ENCODE peak calls at places on chromosomes 2 and 18, in eight cellular contexts. Z, V, N, F, A, H, L and K are unnamed samples.

GRCh38 chr2:9071584-9072124 is 68.2 kb upstream of the MBOAT2 start:
- DNase-seq in Z (no peak), A (no peak), F (peak), L (peak), H (peak), V (no peak), N (no peak), K (no peak)

GRCh38 chr18:75162467-75162866 is 46.5 kb downstream of the PTGR3 start:
- DNase-seq in N (no peak), H (peak), A (no peak), V (no peak), F (peak), L (peak), Z (no peak), K (no peak)

GRCh38 chr18:904135-905090 is at the start of gene ADCYAP1:
- DNase-seq in F (no peak), H (peak), A (no peak), N (no peak), L (peak), V (no peak), Z (no peak), K (no peak)

GRCh38 chr2:127619901-127620705 is 25.9 kb upstream of the GPR17 start:
- DNase-seq in A (no peak), Z (no peak), F (no peak), H (no peak), N (no peak), L (peak), V (peak), K (no peak)

GRCh38 chr2:151933266-151933804 is 105.1 kb upstream of the ARL5A start:
- DNase-seq in V (no peak), F (no peak), N (no peak), L (no peak), A (no peak), H (no peak), Z (no peak), K (no peak)

GRCh38 chr2:3151153-3151918 is 226.3 kb downstream of the EIPR1 start:
- DNase-seq in A (no peak), V (no peak), N (no peak), F (no peak), L (no peak), H (no peak), Z (no peak), K (peak)

GRCh38 chr2:133135035-133135654 is 433.1 kb downstream of the NCKAP5 start:
- DNase-seq in H (no peak), N (no peak), V (no peak), Z (no peak), L (no peak), F (no peak), A (no peak), K (no peak)

GRCh38 chr2:218805627-218806026 is 23.7 kb downstream of the CYP27A1 start:
- DNase-seq in N (no peak), F (peak), Z (no peak), L (no peak), H (peak), V (no peak), A (no peak), K (no peak)

GRCh38 chr2:127675335-127676261 is at the start of gene LIMS2:
- DNase-seq in Z (no peak), V (no peak), N (no peak), H (peak), L (peak), A (no peak), F (peak), K (no peak)

GRCh38 chr2:202311823-202312388 is 46.3 kb downstream of the NOP58 start:
- DNase-seq in H (no peak), N (no peak), Z (no peak), V (no peak), F (no peak), L (no peak), A (no peak), K (no peak)

GRCh38 chr2:194867328-194867727 is 789.7 kb upstream of the SLC39A10 start:
- DNase-seq in L (peak), V (no peak), Z (no peak), H (peak), N (no peak), F (no peak), A (no peak), K (peak)

GRCh38 chr2:88561646-88562388 is 65.4 kb downstream of the EIF2AK3 start:
- DNase-seq in H (no peak), F (no peak), Z (no peak), L (no peak), N (no peak), A (no peak), V (no peak), K (no peak)

GRCh38 chr2:44310287-44310686 is 35.0 kb downstream of the SLC3A1 start:
- DNase-seq in L (no peak), A (no peak), H (peak), F (no peak), Z (no peak), V (no peak), N (no peak), K (no peak)

GRCh38 chr18:2903006-2903405 is 56.2 kb downstream of the EMILIN2 start:
- DNase-seq in F (peak), H (peak), A (no peak), V (no peak), L (peak), Z (no peak), N (no peak), K (no peak)

GRCh38 chr2:109170645-109171044 is 41.6 kb downstream of the SH3RF3 start:
- DNase-seq in F (no peak), N (no peak), H (no peak), V (no peak), Z (no peak), A (no peak), L (peak), K (no peak)

GRCh38 chr2:36360063-36360462 is 4.5 kb downstream of the CRIM1 start:
- DNase-seq in N (no peak), L (peak), V (no peak), A (no peak), F (no peak), Z (no peak), H (peak), K (no peak)

GRCh38 chr2:151765760-151766159 is 31.5 kb upstream of the NEB start:
- DNase-seq in F (no peak), Z (no peak), V (peak), L (no peak), A (no peak), H (no peak), N (no peak), K (no peak)

GRCh38 chr18:8982416-8983183 is 119.9 kb upstream of the NDUFV2 start:
- DNase-seq in F (peak), L (peak), H (peak), A (no peak), N (no peak), V (peak), Z (no peak), K (peak)

GRCh38 chr2:33555681-33556080 is 43.4 kb downstream of the FAM98A start:
- DNase-seq in L (no peak), F (no peak), N (no peak), H (no peak), V (no peak), A (no peak), Z (no peak), K (no peak)

GRCh38 chr2:66569321-66569851 is 134.5 kb downstream of the MEIS1 start:
- DNase-seq in L (no peak), F (peak), N (no peak), H (peak), Z (no peak), A (no peak), V (no peak), K (peak)

GRCh38 chr2:20620271-20620681 is 30.6 kb downstream of the HS1BP3 start:
- DNase-seq in V (no peak), A (no peak), N (no peak), L (no peak), Z (no peak), H (no peak), F (no peak), K (no peak)

GRCh38 chr18:12518326-12518725 is 110.6 kb downstream of the PRELID3A start:
- DNase-seq in Z (no peak), N (no peak), L (no peak), A (no peak), F (no peak), H (no peak), V (no peak), K (no peak)

GRCh38 chr2:239881561-239882320 is 143.4 kb downstream of the NDUFA10 start:
- DNase-seq in Z (no peak), V (no peak), H (peak), A (no peak), F (no peak), N (no peak), L (no peak), K (no peak)

GRCh38 chr2:120853294-120854013 is 117.8 kb downstream of the GLI2 start:
- DNase-seq in H (no peak), Z (no peak), F (no peak), V (no peak), L (no peak), A (no peak), N (no peak), K (no peak)

GRCh38 chr2:191376981-191377629 is 131.9 kb downstream of the MYO1B start:
- DNase-seq in Z (peak), L (peak), H (peak), F (peak), A (no peak), N (no peak), V (peak), K (no peak)

GRCh38 chr2:188415754-188416083 is 124.0 kb downstream of the GULP1 start:
- DNase-seq in N (no peak), V (no peak), L (peak), F (no peak), Z (no peak), H (no peak), A (no peak), K (no peak)

GRCh38 chr2:187976259-187976658 is 315.4 kb upstream of the GULP1 start:
- DNase-seq in A (no peak), N (no peak), L (no peak), H (peak), F (no peak), V (no peak), Z (no peak), K (no peak)

GRCh38 chr18:49613741-49614151 is 51.9 kb downstream of the LIPG start:
- DNase-seq in L (peak), N (no peak), Z (no peak), A (no peak), V (no peak), H (no peak), F (no peak), K (no peak)

GRCh38 chr2:235330775-235331438 is 162.9 kb upstream of the AGAP1 start:
- DNase-seq in Z (no peak), L (peak), V (no peak), F (peak), A (no peak), H (peak), N (no peak), K (no peak)